ENCODE peak calls at places on chromosome 20, in five cellular contexts. U is naive thymus-derived CD4-positive, alpha-beta T cell; S is astrocyte of the cerebellum; A is AG09309; C is BJ. O is an unnamed sample.

GRCh38 chr20:57746832-57747404 is 37.1 kb upstream of the PMEPA1 start:
- DNase-seq in S (no peak), A (no peak), C (no peak), U (no peak), O (no peak)

GRCh38 chr20:10113746-10114145 is 79.0 kb downstream of the ANKEF1 start:
- DNase-seq in C (no peak), U (no peak), S (no peak), A (no peak), O (no peak)

GRCh38 chr20:21521596-21522478 is 8.0 kb upstream of the NKX2-2 start:
- DNase-seq in S (no peak), A (no peak), C (no peak), U (no peak), O (no peak)

GRCh38 chr20:57007171-57007540 is 259.3 kb downstream of the BMP7 start:
- DNase-seq in C (no peak), A (no peak), S (no peak), U (no peak), O (no peak)

GRCh38 chr20:46031014-46031569 is 2.1 kb downstream of the SLC12A5 start:
- DNase-seq in S (no peak), A (no peak), C (no peak), U (no peak), O (no peak)

GRCh38 chr20:45345104-45345936 is 2.9 kb downstream of the SDC4 start:
- DNase-seq in A (no peak), S (no peak), C (no peak), U (no peak), O (no peak)

GRCh38 chr20:62787866-62788265 is 8.4 kb upstream of the MRGBP start:
- DNase-seq in A (no peak), U (no peak), C (no peak), S (no peak), O (no peak)

GRCh38 chr20:41110930-41111577 is 26.3 kb upstream of the PLCG1 start:
- DNase-seq in A (no peak), U (no peak), C (no peak), S (no peak), O (no peak)

GRCh38 chr20:22248052-22248667 is 336.2 kb downstream of the FOXA2 start:
- DNase-seq in A (no peak), S (no peak), U (no peak), C (no peak), O (no peak)

GRCh38 chr20:58752565-58752964 is 60.0 kb downstream of the NPEPL1 start:
- DNase-seq in S (no peak), A (no peak), C (no peak), U (no peak), O (no peak)

GRCh38 chr20:32580970-32581838 is 3.9 kb downstream of the NOL4L start:
- DNase-seq in C (no peak), U (peak; percentile 56), A (no peak), S (no peak), O (no peak)

GRCh38 chr20:44218441-44218840 is 7.9 kb upstream of the OSER1 start:
- DNase-seq in A (no peak), U (peak; percentile 69), C (no peak), S (no peak), O (no peak)

GRCh38 chr20:576156-576555 is 32.6 kb upstream of the CSNK2A1 start:
- DNase-seq in S (no peak), C (no peak), U (no peak), A (no peak), O (no peak)

GRCh38 chr20:51382986-51383821 is 159.3 kb downstream of the NFATC2 start:
- DNase-seq in A (no peak), C (no peak), U (no peak), S (no peak), O (no peak)

GRCh38 chr20:62211769-62212288 is 8.2 kb downstream of the HRH3 start:
- DNase-seq in A (no peak), U (no peak), S (no peak), C (no peak), O (no peak)

GRCh38 chr20:25579081-25579770 is 6.1 kb downstream of the NINL start:
- DNase-seq in S (no peak), C (no peak), A (no peak), U (no peak), O (no peak)

GRCh38 chr20:40294747-40295146 is 394.3 kb downstream of the MAFB start:
- DNase-seq in S (no peak), C (no peak), A (no peak), U (no peak), O (no peak)

GRCh38 chr20:3509064-3509463 is 38.2 kb downstream of the ATRN start:
- DNase-seq in U (no peak), S (no peak), C (no peak), A (no peak), O (no peak)

GRCh38 chr20:49037962-49038387 is 8.1 kb upstream of the CSE1L start:
- DNase-seq in A (no peak), S (no peak), U (peak; percentile 38), C (no peak), O (no peak)

GRCh38 chr20:44050925-44051660 is 135.9 kb downstream of the JPH2 start:
- DNase-seq in C (no peak), A (no peak), U (no peak), S (no peak), O (no peak)

GRCh38 chr20:13996265-13996664 is 949 bp downstream of the MACROD2 start:
- DNase-seq in U (no peak), C (no peak), A (no peak), S (no peak), O (no peak)

GRCh38 chr20:18541741-18542140 is 25.5 kb upstream of the SMIM26 start:
- DNase-seq in C (no peak), A (no peak), S (no peak), U (no peak), O (no peak)

GRCh38 chr20:17863577-17864292 is 104.9 kb downstream of the SNX5 start:
- DNase-seq in S (no peak), A (no peak), U (no peak), C (no peak), O (no peak)

GRCh38 chr20:4341804-4342560 is 326.6 kb upstream of the RNF24 start:
- DNase-seq in A (peak; percentile 70), S (peak; percentile 73), C (peak; percentile 83), U (no peak), O (peak; percentile 14)

GRCh38 chr20:42688576-42688975 is 501.1 kb downstream of the PTPRT start:
- DNase-seq in S (no peak), U (no peak), C (no peak), A (no peak), O (no peak)

GRCh38 chr20:36353740-36354139 is 47.6 kb downstream of the DLGAP4 start:
- DNase-seq in A (no peak), C (no peak), U (no peak), S (no peak), O (no peak)

GRCh38 chr20:32528291-32528891 is 56.7 kb downstream of the NOL4L start:
- DNase-seq in U (no peak), A (no peak), S (no peak), C (no peak), O (no peak)